ENCODE peak calls at places on chromosomes 7 and 10, in six cellular contexts. One of them, this sample, is unnamed. For H3K4me1, the result is how much of the 10 kb centered on the place peaks cover.

GRCh38 chr10:74650613-74651012 is 175.8 kb upstream of the KAT6B start:
- DNase-seq in right cardiac atrium: no peak
- DNase-seq in naive thymus-derived CD4-positive, alpha-beta T cell: no peak
- DNase-seq in A549: no peak
- DNase-seq in uterus: no peak
- DNase-seq in cardiac muscle cell: no peak
- DNase-seq in this sample: no peak

GRCh38 chr7:19143930-19144574 is 1.2 kb downstream of the FERD3L start:
- DNase-seq in right cardiac atrium: no peak
- DNase-seq in naive thymus-derived CD4-positive, alpha-beta T cell: no peak
- DNase-seq in A549: no peak
- DNase-seq in uterus: no peak
- DNase-seq in cardiac muscle cell: no peak
- DNase-seq in this sample: no peak

GRCh38 chr7:149707448-149707886 is 65.9 kb downstream of the ZNF467 start:
- DNase-seq in right cardiac atrium: no peak
- DNase-seq in naive thymus-derived CD4-positive, alpha-beta T cell: no peak
- DNase-seq in A549: no peak
- DNase-seq in uterus: no peak
- DNase-seq in cardiac muscle cell: peak
- DNase-seq in this sample: no peak

GRCh38 chr10:90977162-90977854 is 56.4 kb upstream of the ANKRD1 start:
- DNase-seq in right cardiac atrium: no peak
- DNase-seq in naive thymus-derived CD4-positive, alpha-beta T cell: no peak
- DNase-seq in A549: no peak
- DNase-seq in uterus: no peak
- DNase-seq in cardiac muscle cell: no peak
- DNase-seq in this sample: no peak

GRCh38 chr7:111198255-111198654 is 107.3 kb downstream of the LRRN3 start:
- DNase-seq in right cardiac atrium: no peak
- DNase-seq in naive thymus-derived CD4-positive, alpha-beta T cell: no peak
- DNase-seq in A549: no peak
- DNase-seq in uterus: no peak
- DNase-seq in cardiac muscle cell: peak
- DNase-seq in this sample: no peak

GRCh38 chr10:62687230-62687748 is 117.2 kb upstream of the ADO start:
- DNase-seq in right cardiac atrium: no peak
- DNase-seq in naive thymus-derived CD4-positive, alpha-beta T cell: no peak
- DNase-seq in A549: no peak
- DNase-seq in uterus: no peak
- DNase-seq in cardiac muscle cell: no peak
- DNase-seq in this sample: no peak

GRCh38 chr10:90561666-90562065 is 296.2 kb downstream of the HTR7 start:
- DNase-seq in right cardiac atrium: no peak
- DNase-seq in naive thymus-derived CD4-positive, alpha-beta T cell: no peak
- DNase-seq in A549: no peak
- DNase-seq in uterus: no peak
- DNase-seq in cardiac muscle cell: peak
- DNase-seq in this sample: no peak

GRCh38 chr7:64581929-64582894 is 19.3 kb upstream of the ZNF680 start:
- DNase-seq in right cardiac atrium: peak
- DNase-seq in naive thymus-derived CD4-positive, alpha-beta T cell: no peak
- DNase-seq in A549: no peak
- DNase-seq in uterus: no peak
- DNase-seq in cardiac muscle cell: peak
- DNase-seq in this sample: no peak

GRCh38 chr7:158309844-158310763 is 277.5 kb downstream of the PTPRN2 start:
- DNase-seq in right cardiac atrium: no peak
- DNase-seq in naive thymus-derived CD4-positive, alpha-beta T cell: no peak
- DNase-seq in A549: no peak
- DNase-seq in uterus: no peak
- DNase-seq in cardiac muscle cell: no peak
- DNase-seq in this sample: no peak

DNA sequence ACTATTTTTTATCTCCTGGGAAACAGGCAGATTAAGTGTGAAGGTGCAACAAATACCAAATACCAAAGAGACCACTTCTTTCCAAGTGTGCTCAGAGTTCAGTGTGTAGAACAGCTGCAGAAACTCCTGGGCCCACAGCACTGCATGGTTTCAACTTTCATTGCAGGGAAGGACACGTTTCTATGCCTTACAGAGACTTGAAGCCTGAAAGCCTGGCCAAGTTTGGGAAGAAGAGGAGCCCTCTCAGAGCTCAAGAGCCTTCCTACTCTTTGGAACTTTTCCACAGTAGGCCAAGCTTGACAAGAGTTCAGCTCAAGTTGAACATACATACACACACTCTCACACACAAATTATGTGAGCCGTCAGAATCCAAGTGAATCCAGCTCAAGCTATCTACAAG is 2.5 kb downstream of the HOXA4 start:
- DNase-seq in right cardiac atrium: no peak
- DNase-seq in naive thymus-derived CD4-positive, alpha-beta T cell: no peak
- DNase-seq in A549: no peak
- DNase-seq in uterus: no peak
- DNase-seq in cardiac muscle cell: no peak
- DNase-seq in this sample: no peak
- H3K4me3 ChIP-seq in right cardiac atrium: no peak
- H3K4me3 ChIP-seq in naive thymus-derived CD4-positive, alpha-beta T cell: no peak
- H3K4me3 ChIP-seq in A549: no peak
- H3K4me3 ChIP-seq in uterus: no peak
- H3K4me3 ChIP-seq in cardiac muscle cell: no peak
- H3K4me3 ChIP-seq in this sample: no peak

DNA sequence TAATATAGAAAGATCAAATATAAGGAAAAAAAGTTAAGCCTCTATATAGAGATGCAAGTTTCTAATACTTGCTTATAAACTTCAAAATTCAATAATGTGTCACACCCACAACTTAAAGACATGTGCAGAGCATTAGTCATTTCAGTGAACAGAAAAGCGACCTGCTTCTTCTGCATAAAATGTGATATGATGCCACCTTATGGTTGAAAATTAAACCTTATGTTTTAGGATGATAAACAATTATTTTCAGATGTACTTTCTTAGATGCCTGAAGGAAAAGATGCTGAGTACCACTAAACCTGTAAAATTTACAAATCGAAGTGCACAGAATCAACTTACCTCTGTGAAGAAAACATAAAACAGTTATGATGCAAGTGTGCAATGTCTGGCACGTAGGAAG is 96.0 kb downstream of the MTERF1 start:
- DNase-seq in right cardiac atrium: no peak
- DNase-seq in naive thymus-derived CD4-positive, alpha-beta T cell: no peak
- DNase-seq in A549: peak
- DNase-seq in uterus: no peak
- DNase-seq in cardiac muscle cell: peak
- DNase-seq in this sample: no peak
- H3K4me1 ChIP-seq in right cardiac atrium: under half
- H3K4me1 ChIP-seq in naive thymus-derived CD4-positive, alpha-beta T cell: under half
- H3K4me1 ChIP-seq in A549: under half
- H3K4me1 ChIP-seq in uterus: under half
- H3K4me1 ChIP-seq in cardiac muscle cell: under half
- H3K4me1 ChIP-seq in this sample: under half

GRCh38 chr10:80186364-80187012 is 18.8 kb downstream of the ANXA11 start:
- DNase-seq in right cardiac atrium: peak
- DNase-seq in naive thymus-derived CD4-positive, alpha-beta T cell: peak
- DNase-seq in A549: no peak
- DNase-seq in uterus: no peak
- DNase-seq in cardiac muscle cell: no peak
- DNase-seq in this sample: peak

GRCh38 chr10:80188713-80189112 is 16.6 kb downstream of the ANXA11 start:
- DNase-seq in right cardiac atrium: no peak
- DNase-seq in naive thymus-derived CD4-positive, alpha-beta T cell: no peak
- DNase-seq in A549: no peak
- DNase-seq in uterus: no peak
- DNase-seq in cardiac muscle cell: no peak
- DNase-seq in this sample: no peak

GRCh38 chr10:80187060-80187459 is 18.3 kb downstream of the ANXA11 start:
- DNase-seq in right cardiac atrium: no peak
- DNase-seq in naive thymus-derived CD4-positive, alpha-beta T cell: no peak
- DNase-seq in A549: no peak
- DNase-seq in uterus: no peak
- DNase-seq in cardiac muscle cell: no peak
- DNase-seq in this sample: no peak

GRCh38 chr10:80185522-80186299 is 19.6 kb downstream of the ANXA11 start:
- DNase-seq in right cardiac atrium: no peak
- DNase-seq in naive thymus-derived CD4-positive, alpha-beta T cell: no peak
- DNase-seq in A549: no peak
- DNase-seq in uterus: no peak
- DNase-seq in cardiac muscle cell: peak
- DNase-seq in this sample: no peak

DNA sequence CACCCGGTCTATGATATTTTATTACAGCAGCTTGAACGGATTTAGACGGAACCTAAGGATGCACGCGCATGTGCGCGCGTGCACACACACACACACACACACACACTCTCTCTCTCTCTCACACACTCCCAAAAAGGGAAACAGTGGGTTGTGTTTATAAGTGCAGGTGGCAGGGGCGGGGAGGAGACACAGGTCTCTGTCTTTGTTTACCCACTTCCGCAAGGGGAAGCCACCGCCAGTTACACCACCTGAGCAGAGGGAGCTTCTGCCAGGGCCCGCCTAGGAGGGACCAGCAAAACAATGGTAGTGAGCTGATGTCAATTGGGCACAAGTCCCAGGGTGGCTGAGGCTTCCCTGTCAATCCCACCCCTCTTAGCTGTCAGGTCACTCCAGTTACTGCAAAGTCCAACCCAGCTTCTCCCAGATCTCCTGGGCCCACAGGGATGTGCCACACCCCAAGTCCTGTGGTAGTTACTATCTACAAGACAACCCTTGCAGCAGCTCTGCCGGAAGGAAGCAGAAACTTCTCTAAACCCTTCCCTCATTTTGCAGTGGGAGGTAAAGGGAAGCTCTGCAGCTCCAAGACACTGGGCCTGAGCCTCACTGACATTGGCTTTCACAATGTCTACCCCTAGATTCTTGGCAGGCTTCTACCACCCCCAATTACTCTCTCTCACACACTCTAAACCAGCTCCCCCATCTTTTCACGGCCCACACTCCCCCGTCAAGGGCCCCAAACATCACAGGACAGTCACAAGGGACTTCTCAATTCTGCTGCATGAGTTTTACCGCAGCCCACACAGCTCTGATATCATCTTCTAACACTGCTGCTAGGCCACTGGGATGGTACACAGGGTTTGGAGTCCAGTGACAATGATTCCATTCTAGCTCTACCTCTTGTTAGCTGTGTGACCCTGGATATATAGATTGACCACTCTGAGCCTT is 17.6 kb downstream of the ANXA11 start:
- DNase-seq in right cardiac atrium: no peak
- DNase-seq in naive thymus-derived CD4-positive, alpha-beta T cell: peak
- DNase-seq in A549: no peak
- DNase-seq in uterus: no peak
- DNase-seq in cardiac muscle cell: no peak
- DNase-seq in this sample: no peak
- H3K4me3 ChIP-seq in right cardiac atrium: no peak
- H3K4me3 ChIP-seq in naive thymus-derived CD4-positive, alpha-beta T cell: peak
- H3K4me3 ChIP-seq in A549: no peak
- H3K4me3 ChIP-seq in uterus: no peak
- H3K4me3 ChIP-seq in cardiac muscle cell: no peak
- H3K4me3 ChIP-seq in this sample: no peak

DNA sequence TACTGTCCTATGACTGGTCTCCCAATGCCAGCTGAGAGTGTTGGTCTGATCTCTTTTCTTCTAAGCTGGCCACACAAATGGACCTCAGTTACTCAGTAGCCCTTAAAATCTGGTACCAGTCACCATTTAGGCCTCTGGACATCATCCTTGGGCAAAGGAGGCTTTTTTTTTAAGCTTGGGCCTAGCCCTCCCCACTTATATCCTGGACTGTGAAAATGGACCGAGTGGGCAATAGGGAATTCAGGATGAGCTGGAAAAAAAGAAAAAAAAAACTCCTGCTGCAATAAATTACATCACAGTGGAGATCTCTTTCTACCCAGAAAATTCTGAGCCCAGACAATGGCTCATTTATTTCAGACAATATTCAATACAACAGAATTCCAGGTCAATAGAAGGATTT is 68.4 kb downstream of the PARP12 start:
- DNase-seq in right cardiac atrium: no peak
- DNase-seq in naive thymus-derived CD4-positive, alpha-beta T cell: no peak
- DNase-seq in A549: no peak
- DNase-seq in uterus: no peak
- DNase-seq in cardiac muscle cell: no peak
- DNase-seq in this sample: no peak
- H3K4me1 ChIP-seq in right cardiac atrium: under half
- H3K4me1 ChIP-seq in naive thymus-derived CD4-positive, alpha-beta T cell: under half
- H3K4me1 ChIP-seq in A549: under half
- H3K4me1 ChIP-seq in uterus: under half
- H3K4me1 ChIP-seq in cardiac muscle cell: under half
- H3K4me1 ChIP-seq in this sample: under half

DNA sequence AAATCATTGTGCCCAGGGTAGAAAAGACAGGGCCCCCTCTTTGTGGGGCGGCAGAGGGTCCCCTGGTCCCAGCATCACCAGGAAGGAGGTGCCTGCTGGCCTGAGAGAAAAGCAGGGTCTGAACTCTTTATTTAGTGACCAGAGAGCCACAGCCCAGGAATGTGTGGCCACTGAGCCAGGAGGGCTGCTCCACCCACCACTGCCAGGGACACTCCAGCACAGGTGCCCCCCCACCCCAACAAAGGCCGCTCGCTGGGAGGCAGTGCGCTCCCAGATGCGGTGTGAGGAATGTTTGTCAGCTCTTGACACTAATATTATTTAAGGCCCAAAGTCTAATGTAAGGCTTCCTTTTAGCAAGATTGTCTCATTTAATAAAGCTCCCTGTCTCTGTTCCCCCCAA is 59.6 kb upstream of the ZMIZ1 start:
- DNase-seq in right cardiac atrium: no peak
- DNase-seq in naive thymus-derived CD4-positive, alpha-beta T cell: no peak
- DNase-seq in A549: no peak
- DNase-seq in uterus: no peak
- DNase-seq in cardiac muscle cell: no peak
- DNase-seq in this sample: no peak
- H3K4me3 ChIP-seq in right cardiac atrium: no peak
- H3K4me3 ChIP-seq in naive thymus-derived CD4-positive, alpha-beta T cell: no peak
- H3K4me3 ChIP-seq in A549: no peak
- H3K4me3 ChIP-seq in uterus: no peak
- H3K4me3 ChIP-seq in cardiac muscle cell: no peak
- H3K4me3 ChIP-seq in this sample: no peak

GRCh38 chr7:6159524-6160011 is 112.9 kb downstream of the CYTH3 start:
- DNase-seq in right cardiac atrium: no peak
- DNase-seq in naive thymus-derived CD4-positive, alpha-beta T cell: no peak
- DNase-seq in A549: no peak
- DNase-seq in uterus: no peak
- DNase-seq in cardiac muscle cell: no peak
- DNase-seq in this sample: no peak
- H3K4me1 ChIP-seq in right cardiac atrium: under half
- H3K4me1 ChIP-seq in naive thymus-derived CD4-positive, alpha-beta T cell: under half
- H3K4me1 ChIP-seq in A549: under half
- H3K4me1 ChIP-seq in uterus: under half
- H3K4me1 ChIP-seq in cardiac muscle cell: under half
- H3K4me1 ChIP-seq in this sample: under half